ENCODE peak calls at places on chromosome 1, in nine cellular contexts. D is COR-L47; C is adrenal gland; Q is NCI-H345; Y is activated CD4-positive, alpha-beta T cell treated with anti-CD3 and anti-CD28 coated beads for 36 hours; I is heart right ventricle; L is SW480; A is renal cortical epithelial cell; J is stimulated activated CD4-positive, alpha-beta T cell treated with anti-CD3 and anti-CD28 coated beads, Interleukin-15, amount 100 ng/mL, for 1 hour. T is an unnamed sample.

GRCh38 chr1:66533804-66534745 is at the start of gene SGIP1:
- DNase-seq in D (peak; percentile 63), C (no peak), Q (peak; percentile 90), Y (peak; percentile 39), I (peak; percentile 55), L (no peak), A (peak; percentile 54), J (no peak), T (peak; percentile 23)

GRCh38 chr1:179016694-179017382 is 8.9 kb upstream of the FAM20B start:
- DNase-seq in D (peak; percentile 71), C (peak; percentile 96), Q (peak; percentile 73), Y (no peak), I (peak; percentile 83), L (peak; percentile 93), A (peak; percentile 97), J (no peak), T (peak; percentile 92)

GRCh38 chr1:19203440-19203839 is 6.6 kb downstream of the UBR4 start:
- DNase-seq in D (no peak), C (peak; percentile 70), Q (no peak), Y (no peak), I (no peak), L (no peak), A (peak; percentile 52), J (no peak), T (peak; percentile 89)

GRCh38 chr1:210817385-210818275 is 316.3 kb downstream of the KCNH1 start:
- DNase-seq in D (no peak), C (no peak), Q (no peak), Y (no peak), I (no peak), L (no peak), A (no peak), J (no peak), T (no peak)

GRCh38 chr1:3313579-3313955 is 140.9 kb upstream of the ARHGEF16 start:
- DNase-seq in D (no peak), C (peak; percentile 86), Q (no peak), Y (no peak), I (peak; percentile 87), L (peak; percentile 64), A (peak; percentile 64), J (no peak), T (no peak)

GRCh38 chr1:179228783-179229213 is 679 bp downstream of the ABL2 start:
- DNase-seq in D (no peak), C (peak; percentile 53), Q (peak; percentile 23), Y (peak; percentile 66), I (peak; percentile 31), L (peak; percentile 23), A (no peak), J (peak; percentile 17), T (peak; percentile 16)

GRCh38 chr1:15224259-15224869 is 22.7 kb upstream of the FHAD1 start:
- DNase-seq in D (no peak), C (peak; percentile 19), Q (no peak), Y (no peak), I (no peak), L (no peak), A (no peak), J (no peak), T (no peak)

GRCh38 chr1:78277253-78277652 is 213.5 kb upstream of the PTGFR start:
- DNase-seq in D (no peak), C (no peak), Q (no peak), Y (no peak), I (no peak), L (no peak), A (peak; percentile 90), J (no peak), T (peak; percentile 42)

GRCh38 chr1:89259283-89259971 is 13.2 kb downstream of the GBP5 start:
- DNase-seq in D (no peak), C (no peak), Q (no peak), Y (peak; percentile 60), I (no peak), L (no peak), A (no peak), J (no peak), T (no peak)

GRCh38 chr1:28290851-28291250 is 31.5 kb downstream of the SESN2 start:
- DNase-seq in D (no peak), C (no peak), Q (no peak), Y (no peak), I (no peak), L (no peak), A (peak; percentile 26), J (no peak), T (no peak)

GRCh38 chr1:205648212-205648910 is 16.6 kb upstream of the ELK4 start:
- DNase-seq in D (no peak), C (no peak), Q (no peak), Y (no peak), I (no peak), L (no peak), A (no peak), J (no peak), T (no peak)

GRCh38 chr1:145964328-145965118 is at the start of the genes ANKRD34A and POLR3GL:
- DNase-seq in D (peak; percentile 89), C (peak; percentile 98), Q (peak; percentile 99), Y (peak; percentile 95), I (peak; percentile 93), L (peak; percentile 91), A (peak; percentile 94), J (peak; percentile 79), T (peak; percentile 95)

GRCh38 chr1:183069562-183070216 is 46.5 kb downstream of the LAMC1 start:
- DNase-seq in D (peak; percentile 20), C (no peak), Q (peak; percentile 65), Y (no peak), I (no peak), L (no peak), A (peak; percentile 98), J (no peak), T (peak; percentile 67)

GRCh38 chr1:7470904-7471638 is 300.0 kb upstream of the VAMP3 start:
- DNase-seq in D (no peak), C (peak; percentile 96), Q (peak; percentile 30), Y (peak; percentile 53), I (peak; percentile 63), L (peak; percentile 70), A (peak; percentile 96), J (no peak), T (peak; percentile 97)

GRCh38 chr1:168408531-168409242 is 128.0 kb downstream of the TBX19 start:
- DNase-seq in D (no peak), C (no peak), Q (no peak), Y (peak; percentile 79), I (no peak), L (peak; percentile 86), A (peak; percentile 92), J (peak; percentile 10), T (peak; percentile 88)

GRCh38 chr1:199447906-199448305 is 579.6 kb upstream of the NR5A2 start:
- DNase-seq in D (no peak), C (no peak), Q (no peak), Y (no peak), I (no peak), L (no peak), A (no peak), J (no peak), T (no peak)

GRCh38 chr1:117830222-117830621 is 99.2 kb downstream of the GDAP2 start:
- DNase-seq in D (no peak), C (no peak), Q (no peak), Y (no peak), I (no peak), L (no peak), A (no peak), J (no peak), T (no peak)

GRCh38 chr1:76668046-76668445 is 199.2 kb upstream of the ST6GALNAC5 start:
- DNase-seq in D (no peak), C (no peak), Q (peak; percentile 15), Y (no peak), I (no peak), L (no peak), A (peak; percentile 90), J (no peak), T (no peak)

GRCh38 chr1:210448293-210448892 is 119.7 kb downstream of the HHAT start:
- DNase-seq in D (peak; percentile 65), C (peak; percentile 39), Q (peak; percentile 30), Y (peak; percentile 49), I (no peak), L (peak; percentile 59), A (peak; percentile 57), J (no peak), T (peak; percentile 47)